ENCODE peak calls at places on chromosomes 6 and 20, in ten cellular contexts. Z, Q, E, O, V, H, C, B, S and A are unnamed samples. For H3K4me1, the result is how much of the 10 kb centered on the place peaks cover.

GRCh38 chr6:161169060-161169459 is 104.8 kb downstream of the AGPAT4 start:
- DNase-seq in O (no peak), V (no peak), E (no peak), H (no peak), S (no peak), B (no peak), Z (no peak), C (no peak), Q (no peak), A (no peak)

GRCh38 chr20:10647471-10647870 is 26.3 kb downstream of the JAG1 start:
- DNase-seq in E (no peak), S (no peak), B (no peak), Q (no peak), C (no peak), O (peak), V (no peak), Z (no peak), H (no peak), A (no peak)

GRCh38 chr20:46057856-46058655 is 29.0 kb downstream of the SLC12A5 start:
- DNase-seq in C (no peak), O (peak), V (no peak), S (peak), E (no peak), H (peak), Z (peak), B (no peak), Q (no peak), A (no peak)

GRCh38 chr6:102581378-102582124 is 1188.0 kb downstream of the GRIK2 start:
- DNase-seq in H (no peak), C (no peak), O (no peak), Z (no peak), B (peak), V (no peak), E (no peak), Q (no peak), S (no peak), A (no peak)

GRCh38 chr6:149897855-149898744 is at the start of gene RAET1E:
- DNase-seq in Z (no peak), O (no peak), Q (no peak), E (no peak), S (no peak), H (no peak), B (no peak), V (no peak), C (no peak), A (no peak)

GRCh38 chr6:38113810-38114577 is 294.5 kb downstream of the ZFAND3 start:
- DNase-seq in E (no peak), V (no peak), B (no peak), H (no peak), Q (no peak), S (no peak), Z (no peak), O (no peak), C (no peak), A (no peak)

GRCh38 chr20:58691405-58691772 is 1.2 kb upstream of the NPEPL1 start:
- DNase-seq in Q (no peak), H (no peak), B (no peak), Z (peak), E (no peak), O (no peak), C (no peak), S (no peak), V (no peak), A (no peak)

GRCh38 chr6:43494766-43495165 is 15.4 kb downstream of the LRRC73 start:
- DNase-seq in V (no peak), E (no peak), B (no peak), Q (no peak), O (no peak), C (no peak), H (no peak), Z (no peak), S (no peak), A (no peak)

GRCh38 chr6:55445648-55446204 is 118.5 kb downstream of the GFRAL start:
- DNase-seq in Z (no peak), B (no peak), O (peak), V (no peak), Q (peak), H (no peak), E (peak), C (no peak), S (no peak), A (no peak)

GRCh38 chr6:16966821-16967817 is 134.7 kb upstream of the STMND1 start:
- DNase-seq in V (no peak), E (no peak), H (no peak), Q (no peak), S (no peak), C (no peak), Z (no peak), B (no peak), O (peak), A (no peak)

GRCh38 chr6:105804436-105804835 is 281.7 kb upstream of the PRDM1 start:
- DNase-seq in H (no peak), B (no peak), Z (no peak), C (no peak), Q (no peak), S (no peak), V (no peak), O (peak), E (no peak), A (no peak)

GRCh38 chr20:64140956-64141355 is 23.3 kb upstream of the MYT1 start:
- DNase-seq in O (no peak), E (no peak), S (no peak), Q (no peak), H (no peak), B (peak), Z (no peak), C (no peak), V (no peak), A (no peak)

GRCh38 chr20:47296950-47297349 is 59.5 kb downstream of the ZMYND8 start:
- DNase-seq in Q (peak), V (no peak), Z (no peak), H (no peak), S (no peak), E (no peak), B (no peak), C (no peak), O (peak), A (no peak)

GRCh38 chr20:17878912-17879602 is 89.5 kb downstream of the SNX5 start:
- DNase-seq in H (no peak), C (no peak), Z (no peak), V (no peak), Q (no peak), S (no peak), B (no peak), E (no peak), O (no peak), A (no peak)

GRCh38 chr6:42199106-42199981 is 4.6 kb upstream of the GUCA1B start:
- DNase-seq in Z (no peak), O (peak), S (no peak), E (no peak), C (no peak), H (no peak), B (no peak), Q (peak), V (no peak), A (no peak)

GRCh38 chr6:17334265-17334664 is 53.1 kb downstream of the RBM24 start:
- DNase-seq in Z (no peak), C (no peak), H (no peak), B (no peak), S (no peak), O (peak), Q (peak), E (no peak), V (no peak), A (no peak)

GRCh38 chr20:25315418-25316210 is 67.7 kb downstream of the PYGB start:
- DNase-seq in E (no peak), H (no peak), O (peak), Q (no peak), V (no peak), C (no peak), B (peak), S (peak), Z (no peak), A (no peak)

GRCh38 chr20:48697845-48698491 is 129.8 kb downstream of the PREX1 start:
- DNase-seq in V (no peak), Q (peak), O (peak), B (peak), H (no peak), C (no peak), S (peak), E (no peak), Z (peak), A (peak)

GRCh38 chr6:167655174-167655821 is 171.4 kb upstream of the AFDN start:
- DNase-seq in B (no peak), H (no peak), O (no peak), S (no peak), V (no peak), C (no peak), Q (no peak), Z (no peak), E (no peak), A (no peak)

GRCh38 chr20:19351542-19351941 is 139.1 kb downstream of the SLC24A3 start:
- DNase-seq in O (no peak), V (no peak), C (no peak), S (no peak), H (no peak), E (no peak), B (no peak), Z (no peak), Q (no peak), A (no peak)

GRCh38 chr6:139569561-139569960 is 195.1 kb upstream of the CITED2 start:
- DNase-seq in Q (no peak), Z (no peak), H (no peak), V (no peak), O (peak), C (no peak), B (no peak), S (no peak), E (no peak), A (peak)

GRCh38 chr6:37779111-37779800 is 40.3 kb upstream of the ZFAND3 start:
- DNase-seq in C (no peak), B (peak), V (no peak), S (no peak), O (peak), E (no peak), H (no peak), Z (no peak), Q (no peak), A (no peak)

GRCh38 chr6:87074051-87074711 is 20.7 kb downstream of the CGA start:
- DNase-seq in C (no peak), H (no peak), S (no peak), Q (no peak), B (no peak), E (no peak), O (no peak), Z (peak), V (no peak), A (no peak)

GRCh38 chr20:49219924-49220831 is 962 bp downstream of the DDX27 start:
- DNase-seq in E (no peak), H (peak), S (no peak), B (no peak), C (peak), O (peak), Z (no peak), Q (no peak), V (no peak), A (no peak)

GRCh38 chr6:11298651-11299420 is 66.4 kb upstream of the NEDD9 start:
- DNase-seq in O (no peak), V (no peak), Z (no peak), E (no peak), S (peak), H (no peak), B (no peak), Q (peak), C (no peak), A (peak)

GRCh38 chr6:116572162-116572561 is 858 bp downstream of the RWDD1 start:
- DNase-seq in S (peak), O (peak), E (no peak), Q (no peak), C (no peak), H (no peak), Z (peak), B (no peak), V (peak), A (no peak)

GRCh38 chr6:132633362-132633761 is 9.3 kb upstream of the TAAR2 start:
- DNase-seq in C (no peak), B (no peak), Q (no peak), E (no peak), H (no peak), Z (no peak), O (no peak), V (no peak), S (no peak), A (no peak)

GRCh38 chr6:146578054-146578453 is 20.7 kb upstream of the ADGB start:
- DNase-seq in H (no peak), S (no peak), B (no peak), Z (no peak), O (peak), Q (no peak), C (no peak), E (no peak), V (no peak), A (no peak)

GRCh38 chr6:42726485-42727083 is 4.2 kb upstream of the PRPH2 start:
- DNase-seq in Z (peak), H (peak), O (peak), C (peak), B (peak), V (peak), Q (peak), S (peak), E (peak), A (peak)

GRCh38 chr6:235763-236360 is 56.4 kb upstream of the DUSP22 start:
- DNase-seq in C (peak), B (no peak), E (no peak), Z (no peak), S (no peak), H (no peak), O (peak), V (peak), Q (no peak), A (no peak)

GRCh38 chr6:166587631-166588413 is 1.3 kb upstream of the RAMACL start:
- DNase-seq in Q (no peak), V (no peak), B (no peak), Z (no peak), C (no peak), S (no peak), E (no peak), O (no peak), H (no peak), A (no peak)

GRCh38 chr20:9235518-9235917 is 166.6 kb downstream of the PLCB4 start:
- DNase-seq in B (no peak), Q (peak), Z (no peak), H (no peak), O (peak), E (no peak), V (no peak), C (no peak), S (no peak), A (no peak)

GRCh38 chr6:43246301-43247114 is 3.2 kb downstream of the TTBK1 start:
- DNase-seq in S (peak), Z (peak), V (no peak), O (no peak), E (peak), B (peak), C (peak), Q (no peak), H (peak), A (peak)

GRCh38 chr6:69768664-69769063 is 28.1 kb downstream of the LMBRD1 start:
- DNase-seq in Z (no peak), E (no peak), V (no peak), H (no peak), B (no peak), Q (no peak), C (no peak), S (no peak), O (peak), A (no peak)

GRCh38 chr6:166998256-166999144 is 697 bp upstream of the CEP43 start:
- DNase-seq in H (peak), B (peak), Z (peak), O (peak), Q (peak), S (peak), C (no peak), V (no peak), E (no peak), A (peak)

GRCh38 chr6:165662041-165662491 is 975 bp downstream of the PDE10A start:
- DNase-seq in E (no peak), C (no peak), Q (peak), Z (peak), O (peak), V (no peak), B (peak), H (no peak), S (no peak), A (no peak)

GRCh38 chr6:43405354-43405753 is 22.0 kb upstream of the ABCC10 start:
- DNase-seq in H (no peak), C (no peak), Q (no peak), B (no peak), V (no peak), Z (no peak), O (peak), E (no peak), S (no peak), A (no peak)

GRCh38 chr20:20546402-20546801 is 166.0 kb downstream of the RALGAPA2 start:
- DNase-seq in H (no peak), C (no peak), V (no peak), Z (no peak), S (no peak), Q (no peak), O (no peak), B (no peak), E (no peak), A (peak)

GRCh38 chr6:44898296-44898930 is 429.7 kb upstream of the RUNX2 start:
- DNase-seq in H (no peak), O (peak), S (no peak), E (no peak), V (no peak), C (no peak), B (peak), Z (no peak), Q (no peak), A (no peak)

GRCh38 chr6:170174771-170175643 is 115.9 kb downstream of the DLL1 start:
- DNase-seq in O (no peak), V (no peak), Q (no peak), H (no peak), S (peak), Z (no peak), C (no peak), E (no peak), B (peak), A (no peak)

DNA sequence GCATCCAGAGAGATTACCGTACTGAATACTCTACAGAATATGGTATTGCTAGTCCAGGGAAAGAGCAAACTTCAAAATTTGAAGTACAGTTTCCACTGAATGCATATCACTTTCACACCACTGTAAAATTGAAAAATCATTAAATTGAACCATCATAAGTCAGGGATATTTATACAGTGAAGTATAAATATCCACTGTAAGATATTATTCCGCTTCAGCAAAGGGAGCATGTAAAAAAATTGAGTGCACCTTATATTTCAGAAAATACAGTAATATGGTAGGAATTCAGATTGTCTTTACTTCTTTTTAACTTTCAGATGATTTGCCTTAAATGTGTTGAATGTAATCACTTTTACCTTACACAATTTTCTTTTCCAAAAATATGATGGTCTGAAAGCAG is 60.9 kb upstream of the TXNDC5 start:
- DNase-seq in B (no peak), H (no peak), Z (no peak), Q (no peak), V (no peak), S (no peak), O (no peak), E (no peak), C (no peak), A (no peak)
- H3K4me3 ChIP-seq in B (no peak), H (no peak), Z (no peak), Q (no peak), V (no peak), S (no peak), O (no peak), E (no peak), C (no peak), A (no peak)

GRCh38 chr6:33693186-33694158 is 18.0 kb downstream of the UQCC2 start:
- DNase-seq in V (no peak), H (no peak), E (no peak), B (peak), Q (no peak), S (no peak), Z (peak), C (no peak), O (peak), A (no peak)
- H3K4me1 ChIP-seq in V (half or more), H (under half), E (under half), B (under half), Q (under half), S (under half), Z (half or more), C (half or more), O (under half), A (under half)

DNA sequence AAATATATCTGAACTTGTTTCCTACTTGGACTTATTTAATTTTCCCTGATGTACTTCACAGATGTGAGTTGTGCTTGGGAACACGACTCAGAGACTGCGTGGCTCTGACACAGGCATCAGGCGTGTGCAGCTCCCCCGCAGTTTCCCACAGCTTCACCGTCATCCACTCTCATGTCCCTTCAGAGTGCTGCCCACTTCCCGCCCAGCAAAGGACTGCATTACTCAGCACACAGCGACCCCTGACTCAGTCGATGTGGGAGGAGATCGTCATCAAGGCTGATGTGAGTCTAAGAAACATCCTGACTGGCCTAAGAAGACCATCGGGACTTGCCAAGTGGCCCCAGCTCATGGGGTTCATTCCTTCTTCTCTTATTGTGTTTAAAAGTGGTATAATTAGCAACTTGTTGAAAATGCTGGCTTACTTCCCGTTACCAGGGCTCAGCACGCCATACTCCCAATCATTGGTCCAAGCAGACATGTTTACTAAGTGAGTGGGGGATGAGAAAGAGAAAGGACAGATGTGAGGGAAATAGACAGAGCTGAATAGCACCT is 539.4 kb upstream of the JARID2 start:
- DNase-seq in B (peak), H (peak), O (peak), S (peak), Q (peak), C (no peak), E (peak), Z (peak), V (no peak), A (peak)
- H3K4me3 ChIP-seq in B (no peak), H (no peak), O (peak), S (no peak), Q (no peak), C (no peak), E (no peak), Z (no peak), V (no peak), A (no peak)

GRCh38 chr20:51554538-51555165 is 12.1 kb upstream of the NFATC2 start:
- DNase-seq in S (no peak), Z (no peak), H (no peak), O (peak), Q (no peak), B (no peak), E (no peak), C (no peak), V (peak), A (no peak)
- H3K4me1 ChIP-seq in S (under half), Z (under half), H (under half), O (under half), Q (under half), B (under half), E (under half), C (under half), V (under half), A (under half)

GRCh38 chr20:62482136-62482833 is 6.5 kb upstream of the GATA5 start:
- DNase-seq in H (no peak), Z (no peak), E (no peak), S (no peak), Q (no peak), O (no peak), V (no peak), B (no peak), C (no peak), A (peak)

GRCh38 chr20:62480318-62480717 is 4.5 kb upstream of the GATA5 start:
- DNase-seq in C (no peak), Z (no peak), S (no peak), H (no peak), Q (no peak), E (no peak), B (no peak), V (no peak), O (no peak), A (no peak)

GRCh38 chr20:62483613-62484468 is 8.0 kb upstream of the GATA5 start:
- DNase-seq in H (no peak), Z (no peak), O (no peak), C (no peak), B (no peak), Q (no peak), E (no peak), S (no peak), V (no peak), A (no peak)

GRCh38 chr20:62482970-62483369 is 7.2 kb upstream of the GATA5 start:
- DNase-seq in S (no peak), V (no peak), H (no peak), E (no peak), C (no peak), Q (no peak), B (no peak), O (no peak), Z (no peak), A (no peak)

GRCh38 chr20:62481441-62482135 is 5.8 kb upstream of the GATA5 start:
- DNase-seq in O (no peak), H (no peak), E (no peak), V (no peak), Z (no peak), C (no peak), S (no peak), B (no peak), Q (no peak), A (no peak)
- H3K4me3 ChIP-seq in O (no peak), H (no peak), E (no peak), V (no peak), Z (no peak), C (no peak), S (no peak), B (no peak), Q (no peak), A (no peak)

GRCh38 chr20:53873249-53873642 is 197.1 kb downstream of the BCAS1 start:
- DNase-seq in H (no peak), Q (no peak), C (peak), O (no peak), B (no peak), S (no peak), E (no peak), Z (no peak), V (no peak), A (no peak)

GRCh38 chr20:53870426-53871199 is 199.8 kb downstream of the BCAS1 start:
- DNase-seq in V (no peak), Q (no peak), B (no peak), H (no peak), C (no peak), S (no peak), Z (no peak), O (peak), E (no peak), A (no peak)

GRCh38 chr20:53872081-53872541 is 198.3 kb downstream of the BCAS1 start:
- DNase-seq in V (peak), B (no peak), H (no peak), O (peak), S (no peak), Z (no peak), E (no peak), C (peak), Q (no peak), A (no peak)

GRCh38 chr20:53872561-53873248 is 197.7 kb downstream of the BCAS1 start:
- DNase-seq in E (no peak), C (peak), O (peak), Q (no peak), Z (no peak), H (no peak), V (peak), B (no peak), S (no peak), A (no peak)

GRCh38 chr20:53871541-53871940 is 198.9 kb downstream of the BCAS1 start:
- DNase-seq in V (no peak), Q (no peak), C (no peak), H (no peak), B (no peak), S (no peak), Z (no peak), E (no peak), O (no peak), A (no peak)
- H3K4me1 ChIP-seq in V (half or more), Q (half or more), C (half or more), H (under half), B (under half), S (under half), Z (under half), E (under half), O (under half), A (half or more)